ENCODE peak calls at places on chromosomes 13 and 19, in ten cellular contexts. One of them, this sample, is unnamed.

GRCh38 chr13:46171739-46172138 is 10.2 kb downstream of the LCP1 start:
- DNase-seq in upper lobe of right lung: no peak
- DNase-seq in mammary epithelial cell: no peak
- DNase-seq in uterus: no peak
- DNase-seq in foreskin fibroblast: no peak
- DNase-seq in choroid plexus epithelial cell: no peak
- DNase-seq in left ventricle myocardium inferior: no peak
- DNase-seq in A673: no peak
- DNase-seq in lower lobe of right lung: no peak
- DNase-seq in DND-41: no peak
- DNase-seq in this sample: no peak

GRCh38 chr19:18408053-18408476 is 10.6 kb upstream of the LRRC25 start:
- DNase-seq in upper lobe of right lung: peak; percentile 80
- DNase-seq in mammary epithelial cell: no peak
- DNase-seq in uterus: no peak
- DNase-seq in foreskin fibroblast: no peak
- DNase-seq in choroid plexus epithelial cell: no peak
- DNase-seq in left ventricle myocardium inferior: no peak
- DNase-seq in A673: peak; percentile 56
- DNase-seq in lower lobe of right lung: peak; percentile 75
- DNase-seq in DND-41: peak; percentile 50
- DNase-seq in this sample: no peak

GRCh38 chr19:49689133-49690072 is at the start of gene ADM5:
- DNase-seq in upper lobe of right lung: peak; percentile 80
- DNase-seq in mammary epithelial cell: no peak
- DNase-seq in uterus: no peak
- DNase-seq in foreskin fibroblast: peak; percentile 62
- DNase-seq in choroid plexus epithelial cell: no peak
- DNase-seq in left ventricle myocardium inferior: peak; percentile 50
- DNase-seq in A673: peak; percentile 52
- DNase-seq in lower lobe of right lung: peak; percentile 69
- DNase-seq in DND-41: no peak
- DNase-seq in this sample: no peak

GRCh38 chr19:17721821-17722220 is 2.5 kb downstream of the MAP1S start:
- DNase-seq in upper lobe of right lung: peak; percentile 88
- DNase-seq in mammary epithelial cell: peak; percentile 53
- DNase-seq in uterus: no peak
- DNase-seq in foreskin fibroblast: peak; percentile 81
- DNase-seq in choroid plexus epithelial cell: peak; percentile 39
- DNase-seq in left ventricle myocardium inferior: peak; percentile 51
- DNase-seq in A673: no peak
- DNase-seq in lower lobe of right lung: peak; percentile 88
- DNase-seq in DND-41: no peak
- DNase-seq in this sample: no peak

GRCh38 chr19:10219678-10220077 is 11.5 kb downstream of the S1PR2 start:
- DNase-seq in upper lobe of right lung: no peak
- DNase-seq in mammary epithelial cell: peak; percentile 49
- DNase-seq in uterus: no peak
- DNase-seq in foreskin fibroblast: peak; percentile 63
- DNase-seq in choroid plexus epithelial cell: peak; percentile 71
- DNase-seq in left ventricle myocardium inferior: no peak
- DNase-seq in A673: peak; percentile 22
- DNase-seq in lower lobe of right lung: no peak
- DNase-seq in DND-41: no peak
- DNase-seq in this sample: no peak

GRCh38 chr13:59823495-59823894 is 340.2 kb downstream of the DIAPH3 start:
- DNase-seq in upper lobe of right lung: no peak
- DNase-seq in mammary epithelial cell: peak; percentile 43
- DNase-seq in uterus: no peak
- DNase-seq in foreskin fibroblast: peak; percentile 77
- DNase-seq in choroid plexus epithelial cell: peak; percentile 68
- DNase-seq in left ventricle myocardium inferior: no peak
- DNase-seq in A673: peak; percentile 85
- DNase-seq in lower lobe of right lung: no peak
- DNase-seq in DND-41: no peak
- DNase-seq in this sample: no peak

GRCh38 chr13:112346173-112346898 is 29.8 kb upstream of the SPACA7 start:
- DNase-seq in upper lobe of right lung: no peak
- DNase-seq in mammary epithelial cell: no peak
- DNase-seq in uterus: no peak
- DNase-seq in foreskin fibroblast: no peak
- DNase-seq in choroid plexus epithelial cell: no peak
- DNase-seq in left ventricle myocardium inferior: no peak
- DNase-seq in A673: peak; percentile 79
- DNase-seq in lower lobe of right lung: no peak
- DNase-seq in DND-41: no peak
- DNase-seq in this sample: no peak

GRCh38 chr13:38582133-38582532 is 104.7 kb upstream of the FREM2 start:
- DNase-seq in upper lobe of right lung: no peak
- DNase-seq in mammary epithelial cell: peak; percentile 44
- DNase-seq in uterus: no peak
- DNase-seq in foreskin fibroblast: peak; percentile 52
- DNase-seq in choroid plexus epithelial cell: peak; percentile 60
- DNase-seq in left ventricle myocardium inferior: no peak
- DNase-seq in A673: peak; percentile 82
- DNase-seq in lower lobe of right lung: no peak
- DNase-seq in DND-41: peak; percentile 11
- DNase-seq in this sample: peak; percentile 18

GRCh38 chr19:41192574-41193419 is at the start of gene CYP2S1:
- DNase-seq in upper lobe of right lung: peak; percentile 79
- DNase-seq in mammary epithelial cell: peak; percentile 28
- DNase-seq in uterus: no peak
- DNase-seq in foreskin fibroblast: peak; percentile 27
- DNase-seq in choroid plexus epithelial cell: no peak
- DNase-seq in left ventricle myocardium inferior: no peak
- DNase-seq in A673: no peak
- DNase-seq in lower lobe of right lung: peak; percentile 63
- DNase-seq in DND-41: no peak
- DNase-seq in this sample: no peak

GRCh38 chr19:4971424-4971793 is 2.5 kb downstream of the KDM4B start:
- DNase-seq in upper lobe of right lung: no peak
- DNase-seq in mammary epithelial cell: peak; percentile 56
- DNase-seq in uterus: no peak
- DNase-seq in foreskin fibroblast: peak; percentile 60
- DNase-seq in choroid plexus epithelial cell: peak; percentile 23
- DNase-seq in left ventricle myocardium inferior: no peak
- DNase-seq in A673: peak; percentile 40
- DNase-seq in lower lobe of right lung: no peak
- DNase-seq in DND-41: peak; percentile 51
- DNase-seq in this sample: no peak

GRCh38 chr13:45859682-45860081 is 8.1 kb upstream of the SIAH3 start:
- DNase-seq in upper lobe of right lung: no peak
- DNase-seq in mammary epithelial cell: peak; percentile 33
- DNase-seq in uterus: no peak
- DNase-seq in foreskin fibroblast: no peak
- DNase-seq in choroid plexus epithelial cell: no peak
- DNase-seq in left ventricle myocardium inferior: no peak
- DNase-seq in A673: no peak
- DNase-seq in lower lobe of right lung: no peak
- DNase-seq in DND-41: no peak
- DNase-seq in this sample: no peak

GRCh38 chr13:98886587-98886986 is 91.3 kb downstream of the DOCK9 start:
- DNase-seq in upper lobe of right lung: no peak
- DNase-seq in mammary epithelial cell: no peak
- DNase-seq in uterus: no peak
- DNase-seq in foreskin fibroblast: no peak
- DNase-seq in choroid plexus epithelial cell: no peak
- DNase-seq in left ventricle myocardium inferior: no peak
- DNase-seq in A673: no peak
- DNase-seq in lower lobe of right lung: no peak
- DNase-seq in DND-41: no peak
- DNase-seq in this sample: no peak

GRCh38 chr13:107743100-107743499 is 472.2 kb downstream of the LIG4 start:
- DNase-seq in upper lobe of right lung: no peak
- DNase-seq in mammary epithelial cell: no peak
- DNase-seq in uterus: no peak
- DNase-seq in foreskin fibroblast: no peak
- DNase-seq in choroid plexus epithelial cell: no peak
- DNase-seq in left ventricle myocardium inferior: no peak
- DNase-seq in A673: no peak
- DNase-seq in lower lobe of right lung: no peak
- DNase-seq in DND-41: no peak
- DNase-seq in this sample: no peak

GRCh38 chr13:109180905-109181425 is 551.6 kb downstream of the MYO16 start:
- DNase-seq in upper lobe of right lung: no peak
- DNase-seq in mammary epithelial cell: peak; percentile 72
- DNase-seq in uterus: no peak
- DNase-seq in foreskin fibroblast: peak; percentile 84
- DNase-seq in choroid plexus epithelial cell: peak; percentile 98
- DNase-seq in left ventricle myocardium inferior: no peak
- DNase-seq in A673: peak; percentile 79
- DNase-seq in lower lobe of right lung: no peak
- DNase-seq in DND-41: no peak
- DNase-seq in this sample: no peak

GRCh38 chr13:26299168-26299788 is 45.3 kb downstream of the CDK8 start:
- DNase-seq in upper lobe of right lung: no peak
- DNase-seq in mammary epithelial cell: no peak
- DNase-seq in uterus: no peak
- DNase-seq in foreskin fibroblast: no peak
- DNase-seq in choroid plexus epithelial cell: peak; percentile 6
- DNase-seq in left ventricle myocardium inferior: no peak
- DNase-seq in A673: no peak
- DNase-seq in lower lobe of right lung: no peak
- DNase-seq in DND-41: no peak
- DNase-seq in this sample: no peak

GRCh38 chr13:72390909-72391308 is 336.5 kb downstream of the MZT1 start:
- DNase-seq in upper lobe of right lung: no peak
- DNase-seq in mammary epithelial cell: peak; percentile 97
- DNase-seq in uterus: no peak
- DNase-seq in foreskin fibroblast: no peak
- DNase-seq in choroid plexus epithelial cell: no peak
- DNase-seq in left ventricle myocardium inferior: no peak
- DNase-seq in A673: no peak
- DNase-seq in lower lobe of right lung: no peak
- DNase-seq in DND-41: no peak
- DNase-seq in this sample: no peak

GRCh38 chr13:42041684-42042035 is 6.8 kb upstream of the DGKH start:
- DNase-seq in upper lobe of right lung: peak; percentile 77
- DNase-seq in mammary epithelial cell: peak; percentile 71
- DNase-seq in uterus: peak; percentile 51
- DNase-seq in foreskin fibroblast: peak; percentile 89
- DNase-seq in choroid plexus epithelial cell: peak; percentile 76
- DNase-seq in left ventricle myocardium inferior: peak; percentile 50
- DNase-seq in A673: no peak
- DNase-seq in lower lobe of right lung: peak; percentile 67
- DNase-seq in DND-41: no peak
- DNase-seq in this sample: no peak

GRCh38 chr19:30046522-30046921 is 104.5 kb downstream of the URI1 start:
- DNase-seq in upper lobe of right lung: no peak
- DNase-seq in mammary epithelial cell: no peak
- DNase-seq in uterus: no peak
- DNase-seq in foreskin fibroblast: peak; percentile 39
- DNase-seq in choroid plexus epithelial cell: peak; percentile 78
- DNase-seq in left ventricle myocardium inferior: no peak
- DNase-seq in A673: peak; percentile 39
- DNase-seq in lower lobe of right lung: no peak
- DNase-seq in DND-41: no peak
- DNase-seq in this sample: no peak
- TF ChIP-seq CTCF in upper lobe of right lung: peak; percentile 32
- TF ChIP-seq CTCF in mammary epithelial cell: peak; percentile 9
- TF ChIP-seq CTCF in uterus: no peak
- TF ChIP-seq CTCF in foreskin fibroblast: peak; percentile 37
- TF ChIP-seq CTCF in choroid plexus epithelial cell: peak; percentile 80
- TF ChIP-seq CTCF in left ventricle myocardium inferior: peak; percentile 50
- TF ChIP-seq CTCF in A673: peak; percentile 71
- TF ChIP-seq CTCF in lower lobe of right lung: peak; percentile 31
- TF ChIP-seq CTCF in DND-41: peak; percentile 54
- TF ChIP-seq CTCF in this sample: peak; percentile 72

GRCh38 chr13:76225815-76226489 is 589.8 kb downstream of the LMO7 start:
- DNase-seq in upper lobe of right lung: no peak
- DNase-seq in mammary epithelial cell: no peak
- DNase-seq in uterus: no peak
- DNase-seq in foreskin fibroblast: peak; percentile 84
- DNase-seq in choroid plexus epithelial cell: peak; percentile 69
- DNase-seq in left ventricle myocardium inferior: peak; percentile 33
- DNase-seq in A673: no peak
- DNase-seq in lower lobe of right lung: no peak
- DNase-seq in DND-41: no peak
- DNase-seq in this sample: no peak

GRCh38 chr13:76226941-76227340 is 590.8 kb downstream of the LMO7 start:
- DNase-seq in upper lobe of right lung: no peak
- DNase-seq in mammary epithelial cell: no peak
- DNase-seq in uterus: no peak
- DNase-seq in foreskin fibroblast: peak; percentile 69
- DNase-seq in choroid plexus epithelial cell: no peak
- DNase-seq in left ventricle myocardium inferior: no peak
- DNase-seq in A673: no peak
- DNase-seq in lower lobe of right lung: no peak
- DNase-seq in DND-41: no peak
- DNase-seq in this sample: no peak

GRCh38 chr13:76229281-76229680 is 593.2 kb downstream of the LMO7 start:
- DNase-seq in upper lobe of right lung: no peak
- DNase-seq in mammary epithelial cell: no peak
- DNase-seq in uterus: no peak
- DNase-seq in foreskin fibroblast: no peak
- DNase-seq in choroid plexus epithelial cell: no peak
- DNase-seq in left ventricle myocardium inferior: no peak
- DNase-seq in A673: no peak
- DNase-seq in lower lobe of right lung: no peak
- DNase-seq in DND-41: no peak
- DNase-seq in this sample: no peak

GRCh38 chr13:76231522-76232167 is 595.5 kb downstream of the LMO7 start:
- DNase-seq in upper lobe of right lung: no peak
- DNase-seq in mammary epithelial cell: no peak
- DNase-seq in uterus: no peak
- DNase-seq in foreskin fibroblast: no peak
- DNase-seq in choroid plexus epithelial cell: no peak
- DNase-seq in left ventricle myocardium inferior: no peak
- DNase-seq in A673: no peak
- DNase-seq in lower lobe of right lung: no peak
- DNase-seq in DND-41: no peak
- DNase-seq in this sample: no peak
- H3K4me3 ChIP-seq in upper lobe of right lung: no peak overlapping the region
- H3K4me3 ChIP-seq in mammary epithelial cell: no peak overlapping the region
- H3K4me3 ChIP-seq in uterus: no peak overlapping the region
- H3K4me3 ChIP-seq in foreskin fibroblast: no peak overlapping the region
- H3K4me3 ChIP-seq in choroid plexus epithelial cell: no peak overlapping the region
- H3K4me3 ChIP-seq in left ventricle myocardium inferior: no peak overlapping the region
- H3K4me3 ChIP-seq in A673: no peak overlapping the region
- H3K4me3 ChIP-seq in lower lobe of right lung: no peak overlapping the region
- H3K4me3 ChIP-seq in DND-41: no peak overlapping the region
- H3K4me3 ChIP-seq in this sample: no peak overlapping the region

GRCh38 chr13:28245465-28245864 is 107.1 kb downstream of the PAN3 start:
- DNase-seq in upper lobe of right lung: no peak
- DNase-seq in mammary epithelial cell: no peak
- DNase-seq in uterus: no peak
- DNase-seq in foreskin fibroblast: no peak
- DNase-seq in choroid plexus epithelial cell: no peak
- DNase-seq in left ventricle myocardium inferior: no peak
- DNase-seq in A673: no peak
- DNase-seq in lower lobe of right lung: no peak
- DNase-seq in DND-41: no peak
- DNase-seq in this sample: no peak
- TF ChIP-seq CTCF in upper lobe of right lung: no peak
- TF ChIP-seq CTCF in mammary epithelial cell: no peak
- TF ChIP-seq CTCF in uterus: no peak
- TF ChIP-seq CTCF in foreskin fibroblast: no peak
- TF ChIP-seq CTCF in choroid plexus epithelial cell: no peak
- TF ChIP-seq CTCF in left ventricle myocardium inferior: no peak
- TF ChIP-seq CTCF in A673: no peak
- TF ChIP-seq CTCF in lower lobe of right lung: no peak
- TF ChIP-seq CTCF in DND-41: no peak
- TF ChIP-seq CTCF in this sample: no peak

GRCh38 chr19:1260749-1261511 is 8.2 kb upstream of the CIRBP start:
- DNase-seq in upper lobe of right lung: peak; percentile 98
- DNase-seq in mammary epithelial cell: peak; percentile 94
- DNase-seq in uterus: peak; percentile 99
- DNase-seq in foreskin fibroblast: peak; percentile 99
- DNase-seq in choroid plexus epithelial cell: peak; percentile 98
- DNase-seq in left ventricle myocardium inferior: peak; percentile 97
- DNase-seq in A673: peak; percentile 98
- DNase-seq in lower lobe of right lung: peak; percentile 97
- DNase-seq in DND-41: peak; percentile 98
- DNase-seq in this sample: peak; percentile 73
- H3K4me3 ChIP-seq in upper lobe of right lung: peak overlapping the region; percentile 76
- H3K4me3 ChIP-seq in mammary epithelial cell: peak overlapping the region; percentile 85
- H3K4me3 ChIP-seq in uterus: peak overlapping the region; percentile 48
- H3K4me3 ChIP-seq in foreskin fibroblast: peak overlapping the region; percentile 66
- H3K4me3 ChIP-seq in choroid plexus epithelial cell: peak overlapping the region; percentile 69
- H3K4me3 ChIP-seq in left ventricle myocardium inferior: peak overlapping the region; percentile 75
- H3K4me3 ChIP-seq in A673: peak overlapping the region; percentile 82
- H3K4me3 ChIP-seq in lower lobe of right lung: peak overlapping the region; percentile 76
- H3K4me3 ChIP-seq in DND-41: peak overlapping the region; percentile 71
- H3K4me3 ChIP-seq in this sample: peak overlapping the region; percentile 73

This sample was measured in LNCaP clone FGC.